ENCODE peak calls at places on chromosomes 13 and 19, in eight cellular contexts. K, G, X, O, Q, B, F and Y are unnamed samples.

GRCh38 chr13:107590556-107590955 is 624.8 kb downstream of the LIG4 start:
- DNase-seq in K (no peak), G (peak), X (no peak), O (no peak), Q (no peak), B (no peak), F (no peak), Y (no peak)

GRCh38 chr13:27728271-27728670 is 64.0 kb upstream of the GSX1 start:
- DNase-seq in K (no peak), G (no peak), X (no peak), O (no peak), Q (no peak), B (no peak), F (no peak), Y (no peak)

GRCh38 chr13:59413121-59413520 is 750.6 kb downstream of the DIAPH3 start:
- DNase-seq in K (no peak), G (no peak), X (no peak), O (no peak), Q (no peak), B (no peak), F (no peak), Y (no peak)

GRCh38 chr19:29715695-29716581 is 877 bp upstream of the C19orf12 start:
- DNase-seq in K (no peak), G (peak), X (peak), O (no peak), Q (no peak), B (no peak), F (no peak), Y (peak)

GRCh38 chr19:36401475-36401874 is 17.0 kb downstream of the ZFP82 start:
- DNase-seq in K (no peak), G (no peak), X (no peak), O (no peak), Q (no peak), B (no peak), F (no peak), Y (no peak)

GRCh38 chr13:27135023-27135422 is 36.6 kb downstream of the USP12 start:
- DNase-seq in K (no peak), G (no peak), X (no peak), O (no peak), Q (no peak), B (no peak), F (no peak), Y (no peak)

GRCh38 chr19:3239367-3239766 is 14.9 kb downstream of the CELF5 start:
- DNase-seq in K (no peak), G (no peak), X (no peak), O (no peak), Q (no peak), B (no peak), F (no peak), Y (no peak)

GRCh38 chr19:48102870-48103751 is 7.5 kb downstream of the PLA2G4C start:
- DNase-seq in K (no peak), G (peak), X (peak), O (peak), Q (no peak), B (peak), F (no peak), Y (peak)

GRCh38 chr13:46476174-46476573 is 76.8 kb upstream of the LRCH1 start:
- DNase-seq in K (no peak), G (no peak), X (no peak), O (no peak), Q (no peak), B (peak), F (no peak), Y (peak)

GRCh38 chr19:8148410-8149231 is 771 bp downstream of the FBN3 start:
- DNase-seq in K (no peak), G (no peak), X (no peak), O (peak), Q (no peak), B (no peak), F (no peak), Y (no peak)

GRCh38 chr19:3358919-3359849 is 7.2 kb upstream of the NFIC start:
- DNase-seq in K (peak), G (peak), X (peak), O (no peak), Q (peak), B (peak), F (peak), Y (no peak)

GRCh38 chr13:22757530-22758120 is 423.2 kb upstream of the SGCG start:
- DNase-seq in K (no peak), G (peak), X (no peak), O (no peak), Q (no peak), B (peak), F (no peak), Y (peak)

GRCh38 chr19:407501-408440 is 1.2 kb downstream of the C2CD4C start:
- DNase-seq in K (peak), G (no peak), X (no peak), O (peak), Q (peak), B (no peak), F (no peak), Y (no peak)
- H3K4me3 ChIP-seq in K (peak), G (no peak), X (no peak), O (peak), Q (no peak), B (no peak), F (peak), Y (no peak)

GRCh38 chr19:31314849-31315620 is 34.2 kb downstream of the TSHZ3 start:
- DNase-seq in K (no peak), G (no peak), X (no peak), O (no peak), Q (no peak), B (no peak), F (no peak), Y (no peak)
- TF ChIP-seq CTCF in K (no peak), G (no peak), X (no peak), O (peak), Q (no peak), B (peak), F (no peak), Y (peak)

GRCh38 chr19:14120497-14120780 is 2.9 kb upstream of the PRKACA start:
- DNase-seq in K (no peak), G (no peak), X (no peak), O (no peak), Q (no peak), B (no peak), F (no peak), Y (no peak)
- H3K4me3 ChIP-seq in K (no peak), G (no peak), X (no peak), O (no peak), Q (no peak), B (no peak), F (no peak), Y (no peak)

DNA sequence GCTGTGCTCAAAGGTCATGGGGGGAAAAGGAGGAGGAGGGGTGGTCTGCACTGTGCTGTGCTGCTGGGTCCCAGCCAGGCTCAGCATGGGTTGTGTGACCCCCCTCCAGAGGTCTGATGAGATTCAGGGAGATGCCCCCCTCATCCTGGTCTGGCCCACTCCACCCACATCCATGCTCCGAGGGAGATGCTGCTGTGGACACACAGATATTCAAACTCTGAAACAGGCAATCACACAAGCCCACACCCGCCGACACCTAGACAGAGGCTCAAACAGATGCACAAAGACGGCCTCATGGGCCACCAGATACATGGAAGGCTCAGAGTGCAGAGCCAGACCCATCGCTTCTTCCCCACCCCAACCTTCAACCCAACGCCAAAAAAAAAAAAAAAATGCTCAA is 37.8 kb upstream of the POU2F2 start:
- DNase-seq in K (no peak), G (no peak), X (no peak), O (no peak), Q (no peak), B (no peak), F (no peak), Y (no peak)
- TF ChIP-seq CTCF in K (no peak), G (no peak), X (no peak), O (no peak), Q (no peak), B (no peak), F (no peak), Y (no peak)

DNA sequence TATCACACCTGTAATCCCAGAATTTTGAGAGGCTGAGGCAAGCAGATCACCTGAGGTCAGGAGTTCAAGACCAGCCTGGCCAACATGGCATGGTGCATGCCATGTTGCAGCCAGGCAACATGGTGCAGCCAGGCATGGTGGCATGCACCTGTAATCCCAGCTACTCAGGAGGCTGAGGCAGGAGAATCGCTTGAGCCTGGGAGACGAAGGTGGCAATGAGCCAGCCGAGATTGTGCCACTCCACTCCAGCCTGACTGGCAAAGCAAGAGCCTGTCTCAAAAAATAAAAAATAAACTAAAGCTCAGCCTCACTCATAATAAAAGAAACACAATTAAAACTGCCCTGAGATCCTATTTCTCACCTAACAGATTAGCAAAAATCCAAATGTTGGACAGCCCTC is 49.7 kb upstream of the MAP3K10 start:
- DNase-seq in K (no peak), G (peak), X (no peak), O (no peak), Q (no peak), B (no peak), F (no peak), Y (no peak)
- H3K4me3 ChIP-seq in K (no peak), G (no peak), X (no peak), O (no peak), Q (no peak), B (no peak), F (no peak), Y (no peak)

DNA sequence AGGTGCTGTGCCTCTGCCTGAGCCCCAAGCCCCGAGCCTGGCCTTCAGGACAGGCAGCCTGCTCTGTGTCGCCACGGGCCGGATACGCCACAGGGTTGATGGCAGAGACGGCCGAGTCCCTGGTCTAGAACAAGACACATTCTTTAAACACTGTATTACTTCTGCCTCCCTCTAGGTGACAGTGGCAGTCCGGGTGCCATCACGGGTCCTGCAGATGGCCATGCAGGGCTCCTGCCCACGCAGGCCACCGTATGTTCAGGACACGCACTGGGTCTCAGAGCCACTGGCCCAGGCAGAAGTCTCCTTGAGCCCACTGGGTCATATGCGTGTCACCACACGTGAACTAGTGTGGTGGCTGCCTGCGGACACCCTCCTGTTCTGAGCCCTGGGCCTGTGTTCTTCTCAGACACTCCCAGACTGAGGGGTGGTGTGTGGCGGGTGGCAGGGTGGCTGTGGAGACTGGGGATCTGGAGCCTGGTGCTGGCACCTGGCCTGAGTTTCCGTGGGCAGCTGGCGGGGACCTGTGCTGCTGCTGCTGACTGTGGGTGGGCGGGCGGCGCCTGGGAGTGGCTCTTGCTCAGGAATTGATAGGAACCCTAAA is 4.4 kb downstream of the PLEKHJ1 start:
- DNase-seq in K (no peak), G (no peak), X (no peak), O (no peak), Q (no peak), B (no peak), F (no peak), Y (no peak)
- TF ChIP-seq CTCF in K (no peak), G (no peak), X (no peak), O (no peak), Q (no peak), B (peak), F (no peak), Y (no peak)

GRCh38 chr13:20258208-20258962 is 26.3 kb upstream of the GJB6 start:
- DNase-seq in K (no peak), G (no peak), X (no peak), O (no peak), Q (no peak), B (no peak), F (no peak), Y (no peak)
- H3K4me3 ChIP-seq in K (no peak), G (no peak), X (no peak), O (no peak), Q (no peak), B (no peak), F (no peak), Y (no peak)